ENCODE peak calls at places on chromosomes 2 and 18, in four cellular contexts. Q, R, C and B are unnamed samples.
A peak's percentile ranks its signal among the peaks of the same experiment; 100 is the strongest.

GRCh38 chr2:62038980-62039771 is 133.7 kb downstream of the COMMD1 start:
- DNase-seq in Q (peak; percentile 84), C (no peak), R (no peak), B (no peak)

GRCh38 chr18:6414723-6415362 is at the start of gene L3MBTL4:
- DNase-seq in C (peak; percentile 66), Q (peak; percentile 74), R (no peak), B (no peak)

GRCh38 chr2:158817596-158817995 is 22.5 kb downstream of the DAPL1 start:
- DNase-seq in R (no peak), C (no peak), Q (no peak), B (no peak)

GRCh38 chr18:79588636-79589481 is 90.7 kb upstream of the CTDP1 start:
- DNase-seq in C (peak; percentile 53), Q (no peak), R (no peak), B (peak; percentile 89)

GRCh38 chr18:46624127-46624526 is 32.9 kb downstream of the LOXHD1 start:
- DNase-seq in R (no peak), C (no peak), Q (no peak), B (no peak)

GRCh38 chr2:29714333-29714732 is 207.1 kb downstream of the ALK start:
- DNase-seq in R (no peak), Q (no peak), C (no peak), B (no peak)

GRCh38 chr18:63762518-63762917 is 12.7 kb upstream of the SERPINB7 start:
- DNase-seq in Q (no peak), C (no peak), R (no peak), B (no peak)

GRCh38 chr2:27992787-27993747 is 102.5 kb downstream of the BABAM2 start:
- DNase-seq in Q (no peak), R (no peak), C (no peak), B (no peak)

GRCh38 chr2:226228080-226228479 is 571.5 kb downstream of the IRS1 start:
- DNase-seq in C (no peak), R (no peak), Q (no peak), B (no peak)

GRCh38 chr2:23520256-23520655 is 135.3 kb downstream of the KLHL29 start:
- DNase-seq in Q (no peak), C (no peak), R (no peak), B (no peak)

GRCh38 chr18:49321800-49322461 is 138.5 kb downstream of the DYM start:
- DNase-seq in Q (no peak), R (no peak), C (no peak), B (no peak)

GRCh38 chr2:150234787-150235512 is 252.5 kb downstream of the RND3 start:
- DNase-seq in R (no peak), C (no peak), Q (no peak), B (no peak)

GRCh38 chr2:41828052-41828643 is 219.7 kb upstream of the PKDCC start:
- DNase-seq in C (no peak), Q (no peak), R (no peak), B (no peak)

GRCh38 chr18:7482342-7482741 is 84.8 kb upstream of the PTPRM start:
- DNase-seq in Q (no peak), R (no peak), C (no peak), B (no peak)

GRCh38 chr18:62802523-62802922 is 87.2 kb downstream of the PHLPP1 start:
- DNase-seq in R (no peak), Q (no peak), C (no peak), B (no peak)

GRCh38 chr18:30970201-30970816 is 72.2 kb downstream of the DSC3 start:
- DNase-seq in Q (no peak), C (peak; percentile 10), R (no peak), B (no peak)

GRCh38 chr18:55236150-55236931 is 277.1 kb upstream of the CCDC68 start:
- DNase-seq in Q (no peak), C (no peak), R (no peak), B (no peak)

GRCh38 chr2:164657129-164657528 is 35.8 kb upstream of the GRB14 start:
- DNase-seq in Q (no peak), C (no peak), R (no peak), B (no peak)

GRCh38 chr2:46335404-46335965 is 38.3 kb downstream of the EPAS1 start:
- DNase-seq in R (no peak), C (no peak), Q (no peak), B (no peak)

GRCh38 chr2:39127973-39128372 is 7.1 kb upstream of the SOS1 start:
- DNase-seq in R (no peak), Q (no peak), C (no peak), B (no peak)

GRCh38 chr2:234249006-234249405 is 198.5 kb downstream of the SPP2 start:
- DNase-seq in Q (no peak), C (no peak), R (no peak), B (no peak)
- TF ChIP-seq CTCF in Q (no peak), C (no peak), R (peak; percentile 38), B (peak; percentile 42)

DNA sequence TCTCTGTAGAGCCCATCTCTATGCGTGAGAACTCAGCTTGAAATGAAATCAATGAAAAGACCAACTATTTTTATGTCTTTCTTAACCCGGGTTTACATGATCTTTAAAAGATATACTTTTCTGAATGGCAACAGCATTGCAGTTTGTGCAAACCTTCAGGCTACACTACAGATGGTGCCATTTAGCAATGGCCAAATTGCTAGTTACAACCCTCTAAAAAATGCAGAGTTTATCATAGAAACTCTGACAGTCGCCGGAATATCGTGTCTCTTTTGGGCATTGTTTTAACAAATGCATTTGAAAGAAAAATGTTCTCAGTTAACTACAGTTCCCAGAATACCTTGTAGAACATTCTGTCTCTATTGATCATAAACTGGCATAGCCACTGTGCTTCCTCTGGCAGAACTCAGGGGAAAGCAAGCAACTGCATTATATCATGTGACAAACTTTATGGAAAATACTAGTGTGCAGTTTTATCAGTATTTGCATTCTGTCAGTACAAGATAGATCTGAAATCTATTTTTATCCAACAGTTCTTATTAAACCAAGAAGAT is 1407.6 kb upstream of the ZEB2 start:
- DNase-seq in R (no peak), Q (no peak), C (peak; percentile 20), B (no peak)
- TF ChIP-seq CTCF in R (no peak), Q (no peak), C (no peak), B (peak; percentile 9)

GRCh38 chr2:121897335-121897970 is 142.0 kb downstream of the TSN start:
- DNase-seq in Q (peak; percentile 61), R (no peak), C (no peak), B (no peak)
- TF ChIP-seq CTCF in Q (peak; percentile 64), R (peak; percentile 82), C (no peak), B (peak; percentile 76)

GRCh38 chr18:22557160-22557941 is 139.6 kb upstream of the CTAGE1 start:
- DNase-seq in C (no peak), R (no peak), Q (no peak), B (no peak)

GRCh38 chr18:22560797-22561196 is 143.1 kb upstream of the CTAGE1 start:
- DNase-seq in Q (no peak), C (no peak), R (no peak), B (no peak)

GRCh38 chr18:22560283-22560627 is 142.5 kb upstream of the CTAGE1 start:
- DNase-seq in Q (no peak), C (no peak), R (no peak), B (no peak)

GRCh38 chr18:22558945-22559385 is 141.2 kb upstream of the CTAGE1 start:
- DNase-seq in R (no peak), C (peak; percentile 66), Q (no peak), B (no peak)

GRCh38 chr18:22559414-22560282 is 141.9 kb upstream of the CTAGE1 start:
- DNase-seq in R (no peak), Q (peak; percentile 30), C (peak; percentile 52), B (no peak)
- TF ChIP-seq CTCF in R (peak; percentile 27), Q (no peak), C (peak; percentile 18), B (peak; percentile 71)

GRCh38 chr2:230927711-230928341 is 2.8 kb upstream of the GPR55 start:
- DNase-seq in Q (no peak), C (no peak), R (no peak), B (peak; percentile 79)

GRCh38 chr2:230924092-230924469 is 961 bp downstream of the GPR55 start:
- DNase-seq in Q (no peak), C (no peak), R (no peak), B (peak; percentile 51)

GRCh38 chr2:230924470-230925341 is at the start of gene GPR55:
- DNase-seq in R (no peak), C (no peak), Q (peak; percentile 79), B (peak; percentile 90)

GRCh38 chr2:230925443-230925878 is 419 bp upstream of the GPR55 start:
- DNase-seq in R (no peak), C (no peak), Q (no peak), B (no peak)

DNA sequence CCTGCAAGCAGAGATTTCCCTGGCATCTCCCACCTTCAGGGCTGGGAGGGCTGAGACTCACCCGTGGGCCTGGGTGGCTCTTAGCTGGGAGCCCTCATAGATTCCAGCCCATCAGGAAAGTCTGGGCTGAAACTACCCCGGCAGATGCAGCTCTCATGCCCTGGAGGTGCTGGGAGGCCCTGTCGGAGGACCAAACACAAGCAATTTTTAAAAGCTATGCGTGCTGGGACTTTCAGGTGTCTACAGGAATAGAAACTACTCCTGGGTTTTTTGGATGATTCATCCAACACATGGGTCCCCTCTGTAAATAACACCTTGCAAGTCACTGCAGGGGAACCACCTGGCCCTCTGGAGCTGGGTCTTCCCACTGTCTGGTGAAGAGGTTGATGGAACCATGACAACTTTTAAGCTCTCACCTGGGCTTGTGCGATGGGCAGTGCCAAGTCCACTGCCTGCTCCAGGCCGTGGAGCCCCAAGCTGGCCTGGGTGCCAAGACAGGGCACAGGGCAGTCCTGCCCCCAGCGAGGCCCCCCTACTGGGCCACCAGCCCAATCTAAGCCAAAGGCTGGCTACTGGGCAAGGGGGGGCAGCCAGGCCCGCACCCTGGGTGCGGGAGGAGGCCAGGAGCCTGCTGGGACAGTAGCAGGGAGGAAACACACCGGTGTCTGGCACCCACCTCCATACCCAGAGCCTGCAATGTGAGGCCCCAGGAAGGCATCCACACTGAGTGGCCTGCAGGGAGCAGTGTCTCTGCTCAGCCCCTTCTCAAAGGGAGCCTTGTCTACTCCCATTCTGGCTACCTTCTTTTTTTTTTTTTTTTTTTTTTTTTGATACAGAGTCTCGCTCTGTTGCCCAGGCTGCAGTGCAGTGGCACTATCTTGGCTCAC is 1.1 kb upstream of the GPR55 start:
- DNase-seq in Q (peak; percentile 72), C (no peak), R (no peak), B (peak; percentile 65)
- TF ChIP-seq CTCF in Q (peak; percentile 36), C (no peak), R (no peak), B (peak; percentile 8)